ENCODE peak calls at places on chromosome 13, in six cellular contexts. S is fibroblast of the conjunctiva; U is stimulated activated CD8-positive, alpha-beta memory T cell treated with anti-CD3 and anti-CD28 coated beads, Interleukin-7, amount 100 ng/mL, for 1 hour; M is T1000; V is tibial nerve; E is heart right ventricle. Z is an unnamed sample.
A peak's percentile ranks its signal among the peaks of the same experiment; 100 is the strongest.

GRCh38 chr13:35903075-35903474 is 228.1 kb downstream of the DCLK1 start:
- DNase-seq in U (no peak), V (no peak), M (no peak), E (no peak), S (no peak), Z (no peak)

GRCh38 chr13:100519626-100520025 is 69.0 kb downstream of the GGACT start:
- DNase-seq in S (no peak), U (no peak), M (no peak), E (no peak), V (no peak), Z (no peak)

GRCh38 chr13:100112186-100112838 is 23.4 kb downstream of the PCCA start:
- DNase-seq in E (no peak), S (no peak), M (no peak), U (no peak), V (no peak), Z (no peak)

GRCh38 chr13:76723551-76724232 is 162.5 kb downstream of the KCTD12 start:
- DNase-seq in E (peak; percentile 12), V (no peak), U (no peak), M (no peak), S (peak; percentile 16), Z (no peak)

GRCh38 chr13:40275155-40275554 is 391.3 kb downstream of the FOXO1 start:
- DNase-seq in U (no peak), M (no peak), E (no peak), V (no peak), S (no peak), Z (no peak)

GRCh38 chr13:44312898-44313551 is 60.6 kb upstream of the SERP2 start:
- DNase-seq in S (peak; percentile 71), M (no peak), U (no peak), E (no peak), V (no peak), Z (no peak)

GRCh38 chr13:57665471-57665870 is 33.9 kb downstream of the PCDH17 start:
- DNase-seq in E (no peak), V (no peak), U (no peak), S (no peak), M (no peak), Z (no peak)

GRCh38 chr13:80862466-80862865 is 521.5 kb upstream of the SPRY2 start:
- DNase-seq in V (no peak), S (no peak), E (no peak), U (no peak), M (no peak), Z (no peak)

GRCh38 chr13:103692442-103692841 is 626.2 kb upstream of the SLC10A2 start:
- DNase-seq in V (no peak), S (no peak), M (no peak), E (no peak), U (no peak), Z (no peak)

GRCh38 chr13:47837104-47837880 is 163.8 kb downstream of the SUCLA2 start:
- DNase-seq in E (no peak), S (no peak), V (no peak), U (no peak), M (no peak), Z (no peak)

GRCh38 chr13:111461445-111462149 is 141.2 kb downstream of the TEX29 start:
- DNase-seq in S (no peak), E (no peak), M (no peak), U (no peak), V (no peak), Z (no peak)

GRCh38 chr13:36347826-36348225 is 1.6 kb upstream of the SPART start:
- DNase-seq in V (no peak), M (no peak), E (no peak), U (no peak), S (no peak), Z (no peak)

GRCh38 chr13:39565036-39565949 is 37.7 kb downstream of the LHFPL6 start:
- DNase-seq in U (no peak), S (peak; percentile 72), V (no peak), E (no peak), M (peak; percentile 30), Z (no peak)

GRCh38 chr13:101343128-101343787 is 73.0 kb downstream of the NALCN start:
- DNase-seq in V (no peak), E (no peak), U (no peak), S (no peak), M (no peak), Z (no peak)

GRCh38 chr13:45361596-45362206 is 20.7 kb upstream of the TPT1 start:
- DNase-seq in U (no peak), E (no peak), M (no peak), V (no peak), S (no peak), Z (no peak)

GRCh38 chr13:68176486-68176885 is 946.4 kb upstream of the PCDH9 start:
- DNase-seq in S (peak; percentile 56), V (no peak), U (no peak), M (no peak), E (no peak), Z (no peak)

GRCh38 chr13:59700281-59700680 is 463.4 kb downstream of the DIAPH3 start:
- DNase-seq in V (no peak), U (no peak), E (no peak), S (no peak), M (no peak), Z (no peak)

GRCh38 chr13:39777021-39777420 is 121.6 kb downstream of the COG6 start:
- DNase-seq in U (no peak), E (no peak), M (no peak), S (no peak), V (no peak), Z (no peak)

GRCh38 chr13:94454334-94454733 is 25.1 kb downstream of the DCT start:
- DNase-seq in M (no peak), E (no peak), V (no peak), S (no peak), U (no peak), Z (no peak)

GRCh38 chr13:19345916-19346422 is 164.3 kb upstream of the TUBA3C start:
- DNase-seq in S (no peak), U (no peak), M (no peak), E (no peak), V (no peak), Z (no peak)

GRCh38 chr13:81487151-81487550 is 1146.2 kb upstream of the SPRY2 start:
- DNase-seq in U (no peak), V (no peak), M (no peak), S (peak; percentile 0), E (no peak), Z (no peak)

GRCh38 chr13:29483211-29483610 is 112.3 kb downstream of the SLC7A1 start:
- DNase-seq in V (no peak), M (no peak), U (no peak), S (no peak), E (peak; percentile 51), Z (no peak)

GRCh38 chr13:20191311-20191901 is 1.3 kb downstream of the GJB2 start:
- DNase-seq in V (no peak), U (no peak), E (no peak), S (no peak), M (no peak), Z (no peak)

GRCh38 chr13:84433024-84433423 is 550.8 kb upstream of the SLITRK1 start:
- DNase-seq in V (no peak), E (no peak), M (peak; percentile 11), U (no peak), S (peak; percentile 27), Z (no peak)

GRCh38 chr13:22061806-22062391 is 391.0 kb downstream of the FGF9 start:
- DNase-seq in E (no peak), M (no peak), S (no peak), U (no peak), V (no peak), Z (no peak)

GRCh38 chr13:71625183-71625582 is 241.8 kb downstream of the DACH1 start:
- DNase-seq in M (no peak), V (no peak), S (no peak), E (no peak), U (no peak), Z (no peak)

GRCh38 chr13:111937763-111938375 is 129.1 kb upstream of the SOX1 start:
- DNase-seq in V (no peak), E (no peak), U (no peak), S (no peak), M (no peak), Z (no peak)

GRCh38 chr13:95494082-95494681 is 58.3 kb upstream of the CLDN10 start:
- DNase-seq in V (no peak), E (peak; percentile 16), S (peak; percentile 59), U (no peak), M (no peak), Z (no peak)

GRCh38 chr13:67574320-67575233 is 344.4 kb upstream of the PCDH9 start:
- DNase-seq in V (no peak), S (peak; percentile 20), E (no peak), M (no peak), U (no peak), Z (no peak)

GRCh38 chr13:114065141-114065925 is 67.1 kb downstream of the RASA3 start:
- DNase-seq in U (peak; percentile 58), V (peak; percentile 70), E (peak; percentile 84), S (peak; percentile 99), M (peak; percentile 99), Z (peak; percentile 45)

GRCh38 chr13:51734786-51735185 is 69.2 kb downstream of the DHRS12 start:
- DNase-seq in M (no peak), V (no peak), U (no peak), S (no peak), E (no peak), Z (no peak)

GRCh38 chr13:73715910-73716257 is 418.3 kb downstream of the KLF12 start:
- DNase-seq in U (no peak), V (no peak), S (no peak), E (no peak), M (no peak), Z (no peak)

GRCh38 chr13:113576597-113576996 is 8.0 kb upstream of the TFDP1 start:
- DNase-seq in M (no peak), U (no peak), E (no peak), S (no peak), V (no peak), Z (no peak)

GRCh38 chr13:41859555-41859954 is 101.4 kb downstream of the VWA8 start:
- DNase-seq in V (no peak), S (no peak), U (no peak), E (no peak), M (no peak), Z (no peak)